ENCODE peak calls at places on chromosomes 1 and 21, in five cellular contexts. J is heart right ventricle, W is body of pancreas, H is HCT116, R is cardiac muscle cell. S is an unnamed sample.
A peak's percentile ranks its signal among the peaks of the same experiment; 100 is the strongest.

GRCh38 chr1:234139966-234140365 is 233.3 kb upstream of the COA6 start:
- DNase-seq in J (no peak), W (no peak), H (no peak), R (no peak), S (no peak)

GRCh38 chr1:56362994-56363770 is 216.2 kb downstream of the PLPP3 start:
- DNase-seq in J (no peak), W (no peak), H (no peak), R (no peak), S (no peak)

GRCh38 chr1:192810253-192810880 is 1.5 kb downstream of the RGS2 start:
- DNase-seq in J (no peak), W (no peak), H (no peak), R (no peak), S (no peak)

GRCh38 chr1:41739061-41739955 is 179.4 kb downstream of the HIVEP3 start:
- DNase-seq in J (peak; percentile 69), W (peak; percentile 39), H (no peak), R (no peak), S (no peak)

GRCh38 chr1:167630568-167631385 is 745 bp downstream of the RCSD1 start:
- DNase-seq in J (no peak), W (no peak), H (no peak), R (peak; percentile 42), S (no peak)

GRCh38 chr1:79777481-79778219 is 771.1 kb upstream of the ADGRL4 start:
- DNase-seq in J (no peak), W (no peak), H (no peak), R (peak; percentile 3), S (no peak)

GRCh38 chr1:246667773-246668172 is 56.4 kb upstream of the SCCPDH start:
- DNase-seq in J (no peak), W (no peak), H (no peak), R (no peak), S (no peak)

GRCh38 chr1:64484651-64485050 is 14.7 kb downstream of the CACHD1 start:
- DNase-seq in J (no peak), W (no peak), H (no peak), R (no peak), S (no peak)

GRCh38 chr1:183278736-183279591 is 92.9 kb downstream of the LAMC2 start:
- DNase-seq in J (no peak), W (no peak), H (no peak), R (no peak), S (no peak)

GRCh38 chr1:55500601-55501000 is 285.4 kb upstream of the USP24 start:
- DNase-seq in J (no peak), W (no peak), H (no peak), R (no peak), S (no peak)

GRCh38 chr1:183244466-183244865 is 58.4 kb downstream of the LAMC2 start:
- DNase-seq in J (peak; percentile 81), W (peak; percentile 53), H (no peak), R (peak; percentile 55), S (no peak)

GRCh38 chr21:25283720-25284119 is 323.6 kb downstream of the MRPL39 start:
- DNase-seq in J (no peak), W (no peak), H (no peak), R (peak; percentile 52), S (no peak)

GRCh38 chr1:212286437-212287131 is 1.4 kb downstream of the PPP2R5A start:
- DNase-seq in J (no peak), W (no peak), H (no peak), R (peak; percentile 28), S (no peak)

GRCh38 chr1:68409426-68409825 is 40.3 kb downstream of the RPE65 start:
- DNase-seq in J (no peak), W (no peak), H (no peak), R (no peak), S (no peak)

GRCh38 chr1:27342778-27343638 is 1.2 kb downstream of the SYTL1 start:
- DNase-seq in J (no peak), W (peak; percentile 81), H (no peak), R (peak; percentile 65), S (peak; percentile 51)

GRCh38 chr1:224640587-224640986 is 24.5 kb downstream of the CNIH3 start:
- DNase-seq in J (no peak), W (no peak), H (no peak), R (no peak), S (no peak)

GRCh38 chr1:9211291-9211811 is 23.2 kb upstream of the H6PD start:
- DNase-seq in J (no peak), W (no peak), H (no peak), R (no peak), S (no peak)

GRCh38 chr1:116508984-116509980 is 61.5 kb downstream of the CD58 start:
- DNase-seq in J (no peak), W (no peak), H (peak; percentile 88), R (no peak), S (peak; percentile 41)

GRCh38 chr1:18285533-18285924 is 177.9 kb downstream of the IGSF21 start:
- DNase-seq in J (no peak), W (no peak), H (no peak), R (no peak), S (no peak)

GRCh38 chr1:173139706-173140105 is 67.4 kb downstream of the TNFSF4 start:
- DNase-seq in J (no peak), W (no peak), H (no peak), R (no peak), S (no peak)

GRCh38 chr1:89298461-89298860 is 25.8 kb upstream of the GBP5 start:
- DNase-seq in J (no peak), W (no peak), H (no peak), R (no peak), S (no peak)

GRCh38 chr1:152566681-152567080 is at the start of gene LCE3E:
- DNase-seq in J (no peak), W (no peak), H (no peak), R (no peak), S (no peak)

DNA sequence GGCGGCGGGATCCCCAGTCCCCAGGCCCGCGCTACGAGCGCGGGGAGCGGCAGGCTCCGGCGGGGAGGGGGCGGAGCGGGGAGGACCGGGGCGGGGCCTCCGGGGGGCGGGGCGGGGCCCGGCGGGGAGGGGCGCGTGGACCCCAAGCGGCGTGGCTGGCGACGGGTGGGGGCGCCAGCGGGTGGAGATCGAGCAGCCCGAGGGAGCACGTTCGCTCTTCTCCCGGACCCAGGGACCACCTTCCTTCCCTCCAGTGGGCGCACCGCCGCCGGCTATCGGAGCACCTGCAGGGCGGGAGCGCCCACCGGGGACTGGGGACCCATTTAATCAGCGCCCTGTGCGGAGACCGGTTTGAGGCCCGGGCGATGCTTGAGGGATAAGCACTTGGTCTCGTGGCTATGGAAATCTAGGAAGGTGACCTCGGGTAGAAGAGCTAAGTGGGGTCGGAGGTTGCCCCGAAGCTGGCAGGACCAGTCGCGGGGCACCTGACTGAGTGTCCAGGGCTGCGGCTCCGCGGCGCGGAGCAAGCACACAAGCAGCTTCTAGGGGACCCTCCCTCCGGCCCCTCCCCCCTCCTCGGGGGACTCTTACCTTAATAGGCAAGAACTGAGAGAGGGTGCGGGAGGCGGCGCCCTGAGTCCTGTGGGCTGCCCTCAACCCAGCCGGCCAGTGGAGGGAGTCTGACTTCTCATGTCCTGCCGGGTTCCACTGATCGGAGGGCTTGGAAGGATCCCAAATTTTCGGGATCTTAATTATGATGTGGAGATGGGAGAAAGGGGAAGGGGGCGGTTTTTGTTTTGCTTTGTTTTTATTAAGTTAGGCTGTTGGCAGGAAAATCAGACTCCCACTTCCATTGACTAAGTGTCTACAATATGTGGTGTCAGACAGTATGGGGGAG is at the start of gene TSPAN2:
- DNase-seq in J (peak; percentile 74), W (peak; percentile 55), H (no peak), R (peak; percentile 98), S (peak; percentile 81)
- TF ChIP-seq CTCF in J (peak; percentile 38), W (no peak), H (no peak), R (peak; percentile 35), S (peak; percentile 18)

GRCh38 chr1:63127376-63127775 is 195.0 kb upstream of the FOXD3 start:
- DNase-seq in J (no peak), W (no peak), H (no peak), R (no peak), S (no peak)

GRCh38 chr1:63126104-63126503 is 196.3 kb upstream of the FOXD3 start:
- DNase-seq in J (no peak), W (no peak), H (no peak), R (peak; percentile 17), S (no peak)

GRCh38 chr1:63122051-63122450 is 200.3 kb upstream of the FOXD3 start:
- DNase-seq in J (no peak), W (no peak), H (no peak), R (peak; percentile 39), S (no peak)

GRCh38 chr1:63128562-63128961 is 193.8 kb upstream of the FOXD3 start:
- DNase-seq in J (no peak), W (no peak), H (no peak), R (no peak), S (no peak)

GRCh38 chr1:63124666-63125191 is 197.6 kb upstream of the FOXD3 start:
- DNase-seq in J (no peak), W (no peak), H (no peak), R (no peak), S (no peak)
- TF ChIP-seq CTCF in J (no peak), W (no peak), H (no peak), R (no peak), S (no peak)

DNA sequence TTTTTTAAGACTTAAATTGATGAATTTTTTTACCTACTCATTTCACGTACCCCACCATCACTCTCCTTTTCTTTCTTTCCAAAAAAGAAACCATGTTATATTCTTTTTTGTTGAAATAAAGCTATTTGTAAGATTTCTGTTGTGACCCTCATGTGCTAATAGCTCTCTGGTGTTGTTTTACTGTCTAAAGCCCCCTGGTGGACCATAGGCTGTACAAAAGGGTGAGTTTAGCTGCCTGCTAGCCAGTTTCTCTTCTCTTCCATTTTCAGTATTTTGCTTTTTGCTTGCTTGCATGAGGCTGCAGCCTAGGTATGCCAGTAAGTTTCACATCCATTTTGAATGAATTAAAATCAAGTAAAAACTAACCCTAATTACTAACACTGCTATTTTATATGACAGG is 15.6 kb upstream of the VAMP3 start:
- DNase-seq in J (no peak), W (no peak), H (no peak), R (peak; percentile 18), S (no peak)
- TF ChIP-seq CTCF in J (no peak), W (no peak), H (no peak), R (peak; percentile 39), S (no peak)

DNA sequence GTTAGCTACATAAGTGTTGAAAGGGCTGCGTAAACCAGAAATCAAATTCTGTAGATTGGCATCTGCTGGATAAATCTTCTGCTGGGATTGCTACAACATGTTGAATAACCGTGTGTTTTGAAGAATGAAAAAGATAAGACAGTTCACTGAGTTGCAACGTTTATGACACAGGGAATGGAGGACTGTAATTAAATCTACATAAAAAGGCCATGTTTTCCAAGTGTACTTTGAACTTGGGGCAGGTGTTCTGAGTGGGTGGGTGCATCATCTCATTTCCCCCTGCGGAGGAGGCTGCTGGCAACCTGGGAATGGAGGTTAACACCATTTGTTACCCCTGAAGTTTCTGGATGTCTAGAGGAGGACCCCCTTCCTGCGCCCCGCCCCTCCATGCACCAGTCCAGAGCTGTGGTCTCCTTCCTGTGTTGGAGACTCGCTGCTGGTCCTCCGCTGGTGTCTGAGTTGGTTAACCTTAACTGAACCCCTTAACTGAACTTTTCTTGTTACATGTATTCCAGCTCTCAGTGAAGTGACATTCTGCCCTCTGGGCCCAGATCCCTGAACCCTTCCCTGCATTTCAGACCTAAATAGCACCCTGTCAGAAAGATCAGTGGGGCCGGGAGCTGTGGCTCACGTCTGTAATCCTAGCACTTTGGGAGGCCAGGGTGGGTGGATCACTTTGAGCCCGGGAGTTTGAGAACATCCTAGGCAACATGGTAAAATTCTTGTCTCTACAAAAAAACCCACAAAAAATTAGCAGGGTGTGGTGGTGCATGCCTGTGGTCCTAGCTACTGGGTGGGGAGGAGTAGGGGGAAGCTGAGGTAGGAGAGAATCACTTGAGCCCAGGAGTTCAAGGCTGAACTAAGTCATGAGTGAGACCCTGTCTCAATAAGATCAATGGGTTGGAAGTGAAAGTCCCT is 31.8 kb downstream of the UCK2 start:
- DNase-seq in J (no peak), W (no peak), H (no peak), R (no peak), S (no peak)
- TF ChIP-seq CTCF in J (no peak), W (no peak), H (no peak), R (no peak), S (no peak)

GRCh38 chr1:163361123-163361934 is 39.6 kb downstream of the NUF2 start:
- DNase-seq in J (no peak), W (no peak), H (peak; percentile 15), R (peak; percentile 50), S (peak; percentile 42)
- TF ChIP-seq CTCF in J (peak; percentile 26), W (no peak), H (peak; percentile 44), R (peak; percentile 52), S (peak; percentile 57)